ENCODE peak calls at places on chromosomes 16 and 17, in seven cellular contexts. One of them, this sample, is unnamed.

GRCh38 chr16:75341934-75342811 is 90.7 kb upstream of the BCAR1 start:
- DNase-seq in upper lobe of left lung: no peak
- DNase-seq in suprapubic skin: no peak
- DNase-seq in ovary: no peak
- DNase-seq in K562: no peak
- DNase-seq in sigmoid colon: no peak
- DNase-seq in GM12878: no peak
- DNase-seq in this sample: no peak

GRCh38 chr16:12255473-12255872 is 278.9 kb downstream of the SNX29 start:
- DNase-seq in GM12878: no peak
- DNase-seq in upper lobe of left lung: no peak
- DNase-seq in sigmoid colon: no peak
- DNase-seq in K562: no peak
- DNase-seq in ovary: no peak
- DNase-seq in suprapubic skin: no peak
- DNase-seq in this sample: no peak

GRCh38 chr17:6830383-6830986 is 1.0 kb downstream of the TEKT1 start:
- DNase-seq in ovary: no peak
- DNase-seq in suprapubic skin: no peak
- DNase-seq in K562: no peak
- DNase-seq in sigmoid colon: no peak
- DNase-seq in upper lobe of left lung: no peak
- DNase-seq in GM12878: no peak
- DNase-seq in this sample: no peak

GRCh38 chr17:39757931-39758873 is 20.5 kb downstream of the GRB7 start:
- DNase-seq in upper lobe of left lung: peak; percentile 20
- DNase-seq in sigmoid colon: peak; percentile 28
- DNase-seq in GM12878: peak; percentile 90
- DNase-seq in suprapubic skin: no peak
- DNase-seq in ovary: no peak
- DNase-seq in K562: no peak
- DNase-seq in this sample: no peak

GRCh38 chr16:12091569-12092346 is 115.2 kb downstream of the SNX29 start:
- DNase-seq in sigmoid colon: no peak
- DNase-seq in suprapubic skin: no peak
- DNase-seq in K562: no peak
- DNase-seq in upper lobe of left lung: no peak
- DNase-seq in GM12878: no peak
- DNase-seq in ovary: no peak
- DNase-seq in this sample: no peak

GRCh38 chr17:39926588-39927100 is 757 bp downstream of the ORMDL3 start:
- DNase-seq in upper lobe of left lung: peak; percentile 80
- DNase-seq in GM12878: no peak
- DNase-seq in suprapubic skin: no peak
- DNase-seq in ovary: peak; percentile 57
- DNase-seq in K562: peak; percentile 73
- DNase-seq in sigmoid colon: peak; percentile 75
- DNase-seq in this sample: no peak

GRCh38 chr17:17724991-17725852 is 44.0 kb downstream of the RAI1 start:
- DNase-seq in upper lobe of left lung: no peak
- DNase-seq in sigmoid colon: no peak
- DNase-seq in ovary: no peak
- DNase-seq in K562: no peak
- DNase-seq in suprapubic skin: no peak
- DNase-seq in GM12878: no peak
- DNase-seq in this sample: no peak

GRCh38 chr17:60628252-60628889 is 28.4 kb downstream of the PPM1D start:
- DNase-seq in K562: no peak
- DNase-seq in ovary: no peak
- DNase-seq in GM12878: no peak
- DNase-seq in sigmoid colon: no peak
- DNase-seq in upper lobe of left lung: no peak
- DNase-seq in suprapubic skin: no peak
- DNase-seq in this sample: no peak

GRCh38 chr17:31048780-31049179 is 46.0 kb upstream of the NF1 start:
- DNase-seq in GM12878: no peak
- DNase-seq in suprapubic skin: no peak
- DNase-seq in ovary: no peak
- DNase-seq in sigmoid colon: no peak
- DNase-seq in K562: no peak
- DNase-seq in upper lobe of left lung: no peak
- DNase-seq in this sample: no peak

GRCh38 chr17:46811978-46812583 is 6.4 kb downstream of the WNT3 start:
- DNase-seq in GM12878: no peak
- DNase-seq in suprapubic skin: no peak
- DNase-seq in ovary: no peak
- DNase-seq in K562: no peak
- DNase-seq in sigmoid colon: no peak
- DNase-seq in upper lobe of left lung: no peak
- DNase-seq in this sample: no peak

GRCh38 chr16:89357055-89357454 is 133.3 kb downstream of the ANKRD11 start:
- DNase-seq in sigmoid colon: no peak
- DNase-seq in GM12878: no peak
- DNase-seq in upper lobe of left lung: no peak
- DNase-seq in suprapubic skin: no peak
- DNase-seq in ovary: no peak
- DNase-seq in K562: peak; percentile 62
- DNase-seq in this sample: no peak

GRCh38 chr17:17400566-17401184 is 76.1 kb upstream of the MED9 start:
- DNase-seq in GM12878: no peak
- DNase-seq in K562: no peak
- DNase-seq in sigmoid colon: no peak
- DNase-seq in upper lobe of left lung: no peak
- DNase-seq in suprapubic skin: no peak
- DNase-seq in ovary: no peak
- DNase-seq in this sample: no peak

GRCh38 chr16:1494711-1495110 is 1.6 kb downstream of the TELO2 start:
- DNase-seq in K562: no peak
- DNase-seq in sigmoid colon: peak; percentile 77
- DNase-seq in GM12878: no peak
- DNase-seq in ovary: no peak
- DNase-seq in upper lobe of left lung: no peak
- DNase-seq in suprapubic skin: peak; percentile 64
- DNase-seq in this sample: no peak

GRCh38 chr17:4892499-4893221 is 6.7 kb upstream of the C17orf107 start:
- DNase-seq in upper lobe of left lung: no peak
- DNase-seq in suprapubic skin: no peak
- DNase-seq in K562: no peak
- DNase-seq in GM12878: no peak
- DNase-seq in ovary: no peak
- DNase-seq in sigmoid colon: no peak
- DNase-seq in this sample: no peak

GRCh38 chr17:9226794-9227135 is 205.5 kb downstream of the NTN1 start:
- DNase-seq in GM12878: no peak
- DNase-seq in sigmoid colon: peak; percentile 63
- DNase-seq in upper lobe of left lung: no peak
- DNase-seq in ovary: no peak
- DNase-seq in suprapubic skin: peak; percentile 67
- DNase-seq in K562: no peak
- DNase-seq in this sample: no peak

GRCh38 chr17:49290690-49291326 is 60.2 kb upstream of the PHOSPHO1 start:
- DNase-seq in upper lobe of left lung: no peak
- DNase-seq in GM12878: no peak
- DNase-seq in K562: peak; percentile 46
- DNase-seq in suprapubic skin: no peak
- DNase-seq in sigmoid colon: no peak
- DNase-seq in ovary: no peak
- DNase-seq in this sample: no peak

GRCh38 chr17:78434455-78435329 is 56.2 kb downstream of the PGS1 start:
- DNase-seq in suprapubic skin: no peak
- DNase-seq in sigmoid colon: no peak
- DNase-seq in GM12878: no peak
- DNase-seq in upper lobe of left lung: no peak
- DNase-seq in K562: no peak
- DNase-seq in ovary: no peak
- DNase-seq in this sample: no peak

GRCh38 chr16:21950782-21951521 is 2.2 kb upstream of the UQCRC2 start:
- DNase-seq in ovary: no peak
- DNase-seq in sigmoid colon: no peak
- DNase-seq in GM12878: no peak
- DNase-seq in suprapubic skin: no peak
- DNase-seq in upper lobe of left lung: no peak
- DNase-seq in K562: peak; percentile 42
- DNase-seq in this sample: no peak

GRCh38 chr16:424623-425081 is 797 bp upstream of the RAB11FIP3 start:
- DNase-seq in suprapubic skin: peak; percentile 78
- DNase-seq in GM12878: no peak
- DNase-seq in K562: no peak
- DNase-seq in sigmoid colon: peak; percentile 83
- DNase-seq in ovary: peak; percentile 52
- DNase-seq in upper lobe of left lung: peak; percentile 37
- DNase-seq in this sample: peak; percentile 33

GRCh38 chr17:16007439-16007838 is 7.8 kb downstream of the TTC19 start:
- DNase-seq in ovary: no peak
- DNase-seq in sigmoid colon: no peak
- DNase-seq in K562: no peak
- DNase-seq in suprapubic skin: no peak
- DNase-seq in GM12878: no peak
- DNase-seq in upper lobe of left lung: no peak
- DNase-seq in this sample: no peak

GRCh38 chr16:59909262-59909661 is 1175.1 kb upstream of the GOT2 start:
- DNase-seq in suprapubic skin: no peak
- DNase-seq in upper lobe of left lung: no peak
- DNase-seq in K562: no peak
- DNase-seq in GM12878: no peak
- DNase-seq in sigmoid colon: no peak
- DNase-seq in ovary: no peak
- DNase-seq in this sample: no peak
- H3K9me3 ChIP-seq in suprapubic skin: no peaks in the 10 kb centered on the region
- H3K9me3 ChIP-seq in upper lobe of left lung: no peaks in the 10 kb centered on the region
- H3K9me3 ChIP-seq in K562: no peaks in the 10 kb centered on the region
- H3K9me3 ChIP-seq in GM12878: no peaks in the 10 kb centered on the region
- H3K9me3 ChIP-seq in sigmoid colon: no peaks in the 10 kb centered on the region
- H3K9me3 ChIP-seq in ovary: no peaks in the 10 kb centered on the region
- H3K9me3 ChIP-seq in this sample: no peaks in the 10 kb centered on the region

DNA sequence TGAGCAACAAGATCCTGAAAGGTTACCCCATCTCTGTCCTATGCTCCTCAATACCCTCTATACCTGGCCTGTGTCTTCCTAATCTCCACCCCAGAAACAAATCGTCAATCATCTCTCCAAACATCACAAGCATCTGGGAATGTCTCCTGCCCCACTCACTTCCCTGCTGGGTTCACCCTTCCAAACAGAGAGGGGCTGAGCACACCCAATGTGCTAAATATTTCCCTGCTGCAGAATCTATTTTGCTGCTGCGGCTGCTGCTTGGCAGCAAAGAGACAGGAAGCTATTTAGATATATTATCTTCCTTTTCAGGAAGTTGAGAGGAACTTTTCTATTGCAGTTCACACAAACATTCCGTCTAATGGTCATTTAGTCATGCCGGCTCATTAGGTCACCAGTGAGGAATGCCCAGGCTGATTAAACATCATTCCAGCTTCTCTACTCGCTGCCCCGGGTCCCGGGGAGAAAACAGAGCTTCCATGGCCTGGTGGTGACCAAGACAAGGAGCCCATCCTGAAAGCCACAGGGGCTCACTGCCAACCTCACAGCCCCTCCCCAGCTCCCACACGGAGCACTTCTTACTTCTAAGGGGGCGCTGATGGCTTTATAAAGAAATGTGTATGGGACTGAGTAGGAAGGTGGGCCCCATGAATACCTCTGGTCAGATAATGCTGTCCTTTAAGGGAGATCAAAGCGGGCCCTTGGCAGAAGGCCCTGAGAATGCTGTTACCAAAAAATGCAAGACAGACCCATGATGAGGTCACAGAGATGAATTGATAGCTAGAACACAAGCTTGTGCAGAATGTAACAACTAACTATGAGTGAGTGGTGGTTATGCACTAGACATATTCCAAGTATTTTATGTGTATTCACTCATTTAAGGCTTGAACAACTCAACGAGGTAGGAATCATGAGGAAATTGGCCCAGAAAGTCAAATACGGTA is 218.3 kb downstream of the SOX9 start:
- DNase-seq in GM12878: no peak
- DNase-seq in K562: no peak
- DNase-seq in ovary: no peak
- DNase-seq in sigmoid colon: no peak
- DNase-seq in upper lobe of left lung: no peak
- DNase-seq in suprapubic skin: no peak
- DNase-seq in this sample: no peak
- TF ChIP-seq EP300 in GM12878: no peak
- TF ChIP-seq EP300 in K562: no peak
- TF ChIP-seq EP300 in ovary: no peak
- TF ChIP-seq EP300 in sigmoid colon: no peak
- TF ChIP-seq EP300 in upper lobe of left lung: no peak
- TF ChIP-seq EP300 in suprapubic skin: no peak
- TF ChIP-seq EP300 in this sample: no peak

GRCh38 chr16:83392743-83393142 is 415.0 kb upstream of the HSBP1 start:
- DNase-seq in ovary: no peak
- DNase-seq in suprapubic skin: no peak
- DNase-seq in GM12878: no peak
- DNase-seq in K562: no peak
- DNase-seq in upper lobe of left lung: no peak
- DNase-seq in sigmoid colon: no peak
- DNase-seq in this sample: no peak
- H3K27me3 ChIP-seq in ovary: no peaks in the 10 kb centered on the region
- H3K27me3 ChIP-seq in suprapubic skin: no peaks in the 10 kb centered on the region
- H3K27me3 ChIP-seq in GM12878: no peaks in the 10 kb centered on the region
- H3K27me3 ChIP-seq in K562: no peaks in the 10 kb centered on the region
- H3K27me3 ChIP-seq in upper lobe of left lung: no peaks in the 10 kb centered on the region
- H3K27me3 ChIP-seq in sigmoid colon: no peaks in the 10 kb centered on the region
- H3K27me3 ChIP-seq in this sample: no peaks in the 10 kb centered on the region

GRCh38 chr16:88063201-88063773 is 112.1 kb downstream of the BANP start:
- DNase-seq in sigmoid colon: peak; percentile 81
- DNase-seq in ovary: peak; percentile 73
- DNase-seq in suprapubic skin: peak; percentile 86
- DNase-seq in upper lobe of left lung: no peak
- DNase-seq in K562: no peak
- DNase-seq in GM12878: no peak
- DNase-seq in this sample: peak; percentile 36
- H3K9me3 ChIP-seq in sigmoid colon: no peaks in the 10 kb centered on the region
- H3K9me3 ChIP-seq in ovary: no peaks in the 10 kb centered on the region
- H3K9me3 ChIP-seq in suprapubic skin: no peaks in the 10 kb centered on the region
- H3K9me3 ChIP-seq in upper lobe of left lung: no peaks in the 10 kb centered on the region
- H3K9me3 ChIP-seq in K562: no peaks in the 10 kb centered on the region
- H3K9me3 ChIP-seq in GM12878: no peaks in the 10 kb centered on the region
- H3K9me3 ChIP-seq in this sample: no peaks in the 10 kb centered on the region

GRCh38 chr17:64081802-64082799 is 47.8 kb downstream of the ERN1 start:
- DNase-seq in K562: peak; percentile 39
- DNase-seq in suprapubic skin: no peak
- DNase-seq in ovary: no peak
- DNase-seq in upper lobe of left lung: peak; percentile 48
- DNase-seq in GM12878: peak; percentile 72
- DNase-seq in sigmoid colon: no peak
- DNase-seq in this sample: no peak
- TF ChIP-seq EP300 in K562: peak; percentile 98
- TF ChIP-seq EP300 in suprapubic skin: no peak
- TF ChIP-seq EP300 in ovary: no peak
- TF ChIP-seq EP300 in upper lobe of left lung: no peak
- TF ChIP-seq EP300 in GM12878: no peak
- TF ChIP-seq EP300 in sigmoid colon: no peak
- TF ChIP-seq EP300 in this sample: no peak